ENCODE peak calls at places on chromosomes 4 and X, in eight cellular contexts. X is fibroblast of the aortic adventitia, Y is body of pancreas, W is PC-3, A is GM20000, T is AG09309, B is neural crest cell, V is BE2C. K is an unnamed sample.

GRCh38 chr4:21011106-21011505 is 310.8 kb downstream of the PACRGL start:
- DNase-seq in V (no peak), B (no peak), X (no peak), A (no peak), Y (no peak), W (no peak), T (no peak), K (no peak)

GRCh38 chrX:145848451-145848850 is 30.8 kb downstream of the SLITRK2 start:
- DNase-seq in X (no peak), B (no peak), V (no peak), T (no peak), A (no peak), W (no peak), Y (peak; percentile 23), K (no peak)

GRCh38 chr4:142660728-142661127 is 185.4 kb downstream of the INPP4B start:
- DNase-seq in X (no peak), T (no peak), Y (no peak), V (peak; percentile 21), A (no peak), W (no peak), B (no peak), K (no peak)

GRCh38 chr4:84956014-84956413 is 10.5 kb downstream of the WDFY3 start:
- DNase-seq in W (no peak), Y (no peak), X (no peak), T (no peak), A (no peak), B (no peak), V (no peak), K (no peak)

GRCh38 chrX:102129473-102129872 is 4.0 kb downstream of the TCEAL2 start:
- DNase-seq in Y (no peak), A (no peak), T (no peak), V (no peak), X (peak; percentile 11), W (peak; percentile 41), B (no peak), K (no peak)

GRCh38 chr4:85081196-85081595 is 114.7 kb upstream of the WDFY3 start:
- DNase-seq in W (peak; percentile 28), Y (no peak), B (no peak), X (no peak), V (no peak), A (no peak), T (no peak), K (no peak)

GRCh38 chr4:70613182-70613892 is 15.2 kb upstream of the ENAM start:
- DNase-seq in T (no peak), V (no peak), Y (peak; percentile 11), X (no peak), W (no peak), B (no peak), A (no peak), K (no peak)

GRCh38 chr4:103150677-103151076 is 47.5 kb downstream of the CENPE start:
- DNase-seq in A (no peak), B (no peak), T (peak; percentile 13), W (peak; percentile 89), V (no peak), Y (no peak), X (peak; percentile 29), K (no peak)

GRCh38 chrX:1609311-1609710 is 5.5 kb upstream of the ASMT start:
- DNase-seq in W (no peak), Y (no peak), T (no peak), V (no peak), B (no peak), X (no peak), A (no peak), K (no peak)

GRCh38 chr4:101230806-101231426 is 116.4 kb downstream of the PPP3CA start:
- DNase-seq in V (no peak), Y (no peak), W (peak; percentile 7), T (peak; percentile 7), X (peak; percentile 45), B (no peak), A (no peak), K (no peak)

GRCh38 chr4:128513664-128514484 is 226.3 kb upstream of the PGRMC2 start:
- DNase-seq in V (no peak), A (no peak), B (no peak), T (no peak), X (peak; percentile 75), Y (no peak), W (no peak), K (no peak)

GRCh38 chrX:2767631-2768455 is 16.0 kb downstream of the XG start:
- DNase-seq in A (no peak), W (peak; percentile 30), Y (peak; percentile 12), V (no peak), T (no peak), B (no peak), X (peak; percentile 83), K (no peak)

GRCh38 chr4:184476660-184477059 is 2.3 kb upstream of the IRF2 start:
- DNase-seq in A (no peak), V (no peak), X (no peak), Y (no peak), T (no peak), W (no peak), B (no peak), K (no peak)

GRCh38 chr4:14985843-14986242 is 16.4 kb upstream of the CPEB2 start:
- DNase-seq in X (no peak), W (no peak), T (no peak), Y (no peak), B (no peak), V (no peak), A (no peak), K (no peak)

GRCh38 chr4:181909368-181909767 is 333.8 kb upstream of the TENM3 start:
- DNase-seq in X (peak; percentile 69), B (no peak), T (peak; percentile 55), A (no peak), W (no peak), Y (no peak), V (no peak), K (no peak)

GRCh38 chr4:148441986-148442829 is at the start of gene NR3C2:
- DNase-seq in X (peak; percentile 96), T (peak; percentile 91), W (peak; percentile 95), Y (peak; percentile 99), V (peak; percentile 97), B (peak; percentile 84), A (peak; percentile 100), K (peak; percentile 100)

GRCh38 chr4:148442830-148443549 is 776 bp upstream of the NR3C2 start:
- DNase-seq in B (no peak), X (peak; percentile 15), T (no peak), A (peak; percentile 55), W (no peak), Y (no peak), V (peak; percentile 20), K (peak; percentile 89)

GRCh38 chr4:148444296-148445070 is 2.3 kb upstream of the NR3C2 start:
- DNase-seq in Y (peak; percentile 53), A (peak; percentile 52), W (peak; percentile 22), T (no peak), B (peak; percentile 23), X (no peak), V (peak; percentile 40), K (peak; percentile 79)

GRCh38 chr4:148443550-148444295 is 1.5 kb upstream of the NR3C2 start:
- DNase-seq in A (peak; percentile 37), Y (peak; percentile 59), X (no peak), W (peak; percentile 5), V (peak; percentile 21), T (no peak), B (peak; percentile 4), K (peak; percentile 85)

GRCh38 chr4:148441624-148441985 is 609 bp downstream of the NR3C2 start:
- DNase-seq in B (no peak), A (no peak), W (peak; percentile 20), T (no peak), Y (peak; percentile 10), X (no peak), V (no peak), K (no peak)
- TF ChIP-seq CTCF in B (no peak), A (no peak), W (no peak), T (no peak), Y (no peak), X (no peak), V (no peak), K (no peak)

GRCh38 chrX:30307466-30307865 is 1.7 kb downstream of the NR0B1 start:
- DNase-seq in A (no peak), T (no peak), Y (no peak), X (no peak), V (no peak), B (no peak), W (no peak), K (no peak)
- TF ChIP-seq CTCF in A (no peak), T (no peak), Y (no peak), X (no peak), V (no peak), B (no peak), W (no peak), K (no peak)

GRCh38 chrX:118423558-118423957 is 72.1 kb upstream of the DOCK11 start:
- DNase-seq in W (no peak), A (peak; percentile 2), B (no peak), X (no peak), Y (no peak), T (no peak), V (no peak), K (no peak)
- TF ChIP-seq CTCF in W (no peak), A (no peak), B (no peak), X (no peak), Y (no peak), T (no peak), V (no peak), K (no peak)

DNA sequence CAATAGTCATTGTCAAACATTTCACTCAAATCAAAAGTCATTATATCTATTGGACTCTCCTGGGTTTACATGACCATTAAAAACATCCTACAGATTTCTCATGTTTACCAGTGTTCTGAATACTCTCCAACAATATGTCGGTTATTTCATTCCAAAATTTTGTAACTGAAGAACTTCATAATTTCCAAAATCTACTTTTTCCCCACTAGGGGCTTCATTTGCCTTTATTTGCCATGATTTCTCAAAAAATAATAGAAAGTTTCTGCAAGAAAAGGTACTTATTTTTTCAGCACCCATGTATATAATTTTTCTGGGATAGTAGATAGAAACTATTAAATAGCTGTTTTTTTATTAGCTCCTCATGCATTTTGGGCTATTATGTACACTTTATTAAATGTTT is 49.0 kb downstream of the PRDM5 start:
- DNase-seq in A (no peak), T (no peak), V (no peak), Y (no peak), W (no peak), X (peak; percentile 14), B (no peak), K (no peak)
- TF ChIP-seq CTCF in A (no peak), T (peak; percentile 16), V (peak; percentile 19), Y (no peak), W (peak; percentile 47), X (peak; percentile 49), B (peak; percentile 48), K (no peak)

DNA sequence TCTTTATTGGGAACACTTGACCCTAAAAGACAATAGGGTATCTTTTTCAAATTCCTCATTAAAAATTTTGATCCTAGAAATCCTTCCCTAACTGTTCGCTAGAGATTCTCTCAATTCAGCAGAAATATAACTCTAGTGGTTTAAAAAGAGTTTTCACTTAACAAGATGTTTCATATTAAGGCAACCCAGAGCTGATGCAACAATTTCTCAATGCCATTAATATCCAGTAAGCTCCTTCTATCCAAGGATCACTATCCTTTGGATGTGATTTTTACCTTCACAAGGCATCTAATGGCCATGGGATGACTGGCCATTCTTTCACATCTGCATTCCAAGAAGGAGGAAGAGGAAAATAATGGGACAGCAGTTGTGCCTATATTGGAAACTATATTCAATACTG is 183.4 kb downstream of the ANKRD50 start:
- DNase-seq in B (no peak), V (no peak), Y (no peak), T (peak; percentile 29), W (no peak), X (peak; percentile 50), A (no peak), K (no peak)
- TF ChIP-seq CTCF in B (no peak), V (no peak), Y (no peak), T (no peak), W (no peak), X (no peak), A (no peak), K (no peak)

K was measured in kidney.